ENCODE peak calls at places on chromosomes 13 and 19, in six cellular contexts. Y is psoas muscle; G is PC-3; S is CD8-positive, alpha-beta T cell; E is fibroblast of pulmonary artery; P is upper lobe of left lung. O is an unnamed sample.

GRCh38 chr19:6740589-6741348 is 1.3 kb downstream of the TRIP10 start:
- DNase-seq in Y (peak), G (peak), S (no peak), E (no peak), P (peak), O (no peak)

GRCh38 chr13:38826182-38826813 is 139.4 kb downstream of the FREM2 start:
- DNase-seq in Y (no peak), G (no peak), S (no peak), E (no peak), P (no peak), O (no peak)

GRCh38 chr13:40187836-40188591 is 478.4 kb downstream of the FOXO1 start:
- DNase-seq in Y (no peak), G (no peak), S (peak), E (no peak), P (no peak), O (peak)

GRCh38 chr13:30766957-30767603 is 31.7 kb downstream of the ALOX5AP start:
- DNase-seq in Y (no peak), G (no peak), S (no peak), E (no peak), P (no peak), O (no peak)

GRCh38 chr13:94006271-94006670 is 473.2 kb downstream of the DCT start:
- DNase-seq in Y (no peak), G (no peak), S (no peak), E (no peak), P (no peak), O (no peak)

GRCh38 chr13:56528040-56528760 is 612.5 kb upstream of the PRR20A start:
- DNase-seq in Y (no peak), G (no peak), S (no peak), E (no peak), P (no peak), O (no peak)

GRCh38 chr13:73109288-73109899 is 50.6 kb downstream of the KLF5 start:
- DNase-seq in Y (no peak), G (no peak), S (no peak), E (no peak), P (no peak), O (no peak)

GRCh38 chr19:55436847-55437246 is 6.3 kb downstream of the SHISA7 start:
- DNase-seq in Y (no peak), G (no peak), S (no peak), E (no peak), P (no peak), O (no peak)

GRCh38 chr19:19170053-19170945 is at the start of gene MEF2B:
- DNase-seq in Y (peak), G (peak), S (peak), E (peak), P (peak), O (peak)

GRCh38 chr13:62119739-62120700 is 704.4 kb upstream of the PCDH20 start:
- DNase-seq in Y (no peak), G (peak), S (no peak), E (peak), P (no peak), O (peak)

GRCh38 chr13:106156468-106156867 is 379.0 kb downstream of the EFNB2 start:
- DNase-seq in Y (no peak), G (peak), S (no peak), E (peak), P (peak), O (peak)

GRCh38 chr13:109919715-109920375 is 133.5 kb upstream of the IRS2 start:
- DNase-seq in Y (no peak), G (peak), S (no peak), E (peak), P (no peak), O (peak)

GRCh38 chr13:59643239-59643865 is 520.4 kb downstream of the DIAPH3 start:
- DNase-seq in Y (no peak), G (no peak), S (no peak), E (no peak), P (no peak), O (no peak)

GRCh38 chr19:44025217-44025936 is at the start of gene ZNF222:
- DNase-seq in Y (peak), G (peak), S (peak), E (peak), P (peak), O (peak)

GRCh38 chr19:6710273-6711077 is 10.0 kb downstream of the C3 start:
- DNase-seq in Y (no peak), G (peak), S (no peak), E (no peak), P (no peak), O (no peak)

GRCh38 chr19:45782162-45782623 is at the start of gene DMPK:
- DNase-seq in Y (peak), G (no peak), S (no peak), E (no peak), P (no peak), O (no peak)

GRCh38 chr13:30362869-30363268 is 55.5 kb upstream of the KATNAL1 start:
- DNase-seq in Y (no peak), G (no peak), S (no peak), E (no peak), P (no peak), O (no peak)

GRCh38 chr13:75299913-75300862 is 181.8 kb downstream of the TBC1D4 start:
- DNase-seq in Y (no peak), G (peak), S (no peak), E (peak), P (no peak), O (peak)

GRCh38 chr13:40440990-40441820 is 225.2 kb downstream of the FOXO1 start:
- DNase-seq in Y (peak), G (no peak), S (no peak), E (peak), P (peak), O (peak)

GRCh38 chr19:47663911-47664771 is 49.1 kb upstream of the EHD2 start:
- DNase-seq in Y (peak), G (peak), S (no peak), E (peak), P (peak), O (peak)

GRCh38 chr19:47473336-47473735 is 1.6 kb upstream of the SLC8A2 start:
- DNase-seq in Y (no peak), G (no peak), S (no peak), E (no peak), P (no peak), O (no peak)

GRCh38 chr19:3983936-3984583 is 1.2 kb downstream of the EEF2 start:
- DNase-seq in Y (peak), G (peak), S (no peak), E (peak), P (no peak), O (peak)

GRCh38 chr19:45307361-45307760 is 15.3 kb downstream of the CKM start:
- DNase-seq in Y (no peak), G (no peak), S (no peak), E (no peak), P (no peak), O (no peak)

GRCh38 chr19:41957838-41958366 is 1.2 kb downstream of the RABAC1 start:
- DNase-seq in Y (peak), G (peak), S (no peak), E (peak), P (peak), O (peak)

GRCh38 chr13:69423844-69424243 is 683.8 kb upstream of the ATXN8OS start:
- DNase-seq in Y (no peak), G (no peak), S (no peak), E (no peak), P (no peak), O (no peak)

GRCh38 chr19:15223649-15224371 is 8.4 kb downstream of the EPHX3 start:
- DNase-seq in Y (peak), G (no peak), S (no peak), E (peak), P (no peak), O (no peak)

GRCh38 chr13:66689628-66690027 is 540.5 kb downstream of the PCDH9 start:
- DNase-seq in Y (no peak), G (peak), S (no peak), E (peak), P (no peak), O (peak)

GRCh38 chr19:16383584-16384161 is 59.0 kb downstream of the KLF2 start:
- DNase-seq in Y (no peak), G (no peak), S (no peak), E (no peak), P (no peak), O (no peak)

GRCh38 chr13:110677731-110678545 is 28.0 kb downstream of the CARS2 start:
- DNase-seq in Y (no peak), G (no peak), S (no peak), E (peak), P (no peak), O (peak)

GRCh38 chr13:25384747-25385270 is 13.0 kb downstream of the ATP8A2 start:
- DNase-seq in Y (no peak), G (no peak), S (no peak), E (no peak), P (no peak), O (peak)

GRCh38 chr13:39952244-39953233 is 297.1 kb downstream of the COG6 start:
- DNase-seq in Y (no peak), G (no peak), S (no peak), E (peak), P (no peak), O (peak)

GRCh38 chr13:32023698-32024097 is 7.9 kb upstream of the FRY start:
- DNase-seq in Y (no peak), G (peak), S (no peak), E (no peak), P (no peak), O (peak)

GRCh38 chr19:30130356-30131122 is 188.5 kb downstream of the URI1 start:
- DNase-seq in Y (no peak), G (no peak), S (no peak), E (no peak), P (no peak), O (no peak)

GRCh38 chr19:46115396-46116109 is 8.9 kb downstream of the IGFL3 start:
- DNase-seq in Y (no peak), G (peak), S (no peak), E (peak), P (no peak), O (peak)

GRCh38 chr13:21805733-21806132 is 134.9 kb downstream of the FGF9 start:
- DNase-seq in Y (no peak), G (no peak), S (no peak), E (no peak), P (no peak), O (no peak)

GRCh38 chr19:47407417-47407774 is 11.9 kb downstream of the MEIS3 start:
- DNase-seq in Y (no peak), G (no peak), S (no peak), E (no peak), P (no peak), O (no peak)

GRCh38 chr19:2275588-2276428 is 6.2 kb downstream of the PEAK3 start:
- DNase-seq in Y (peak), G (no peak), S (no peak), E (no peak), P (no peak), O (no peak)

GRCh38 chr19:2276429-2276989 is 5.5 kb downstream of the PEAK3 start:
- DNase-seq in Y (no peak), G (no peak), S (no peak), E (no peak), P (no peak), O (no peak)

GRCh38 chr19:2273356-2274184 is 8.4 kb downstream of the PEAK3 start:
- DNase-seq in Y (peak), G (peak), S (peak), E (peak), P (peak), O (peak)

GRCh38 chr19:2274937-2275535 is 6.9 kb downstream of the PEAK3 start:
- DNase-seq in Y (peak), G (peak), S (peak), E (peak), P (peak), O (peak)

DNA sequence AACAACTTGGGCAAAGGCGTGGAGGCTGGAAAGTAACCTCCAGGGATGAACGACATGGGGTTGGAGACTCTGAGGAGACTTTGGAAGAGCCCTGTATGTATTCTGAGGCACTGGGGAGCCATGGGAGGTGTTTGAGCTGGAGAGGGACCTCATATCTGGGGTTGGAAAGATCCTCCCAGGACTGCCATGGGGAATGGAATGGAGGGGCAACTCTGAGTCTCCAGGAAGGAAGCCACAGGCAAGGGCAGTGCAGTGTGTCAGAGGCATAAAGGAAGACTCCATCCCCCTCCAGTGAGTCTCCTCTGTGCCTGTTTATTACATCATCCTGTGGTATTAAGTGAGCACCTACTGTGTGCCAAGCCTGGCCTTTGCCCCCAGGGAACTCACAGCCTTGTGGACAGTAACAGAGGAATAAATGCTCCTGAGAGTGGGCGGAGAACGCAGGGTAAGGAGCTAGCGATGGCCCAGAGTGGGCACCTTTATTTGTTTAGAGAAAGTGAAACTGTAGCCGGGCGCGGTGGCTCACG is 7.7 kb downstream of the PEAK3 start:
- DNase-seq in Y (no peak), G (no peak), S (no peak), E (no peak), P (no peak), O (no peak)
- H3K4me3 ChIP-seq in Y (peak), G (no peak), S (no peak), E (no peak), P (peak), O (no peak)

DNA sequence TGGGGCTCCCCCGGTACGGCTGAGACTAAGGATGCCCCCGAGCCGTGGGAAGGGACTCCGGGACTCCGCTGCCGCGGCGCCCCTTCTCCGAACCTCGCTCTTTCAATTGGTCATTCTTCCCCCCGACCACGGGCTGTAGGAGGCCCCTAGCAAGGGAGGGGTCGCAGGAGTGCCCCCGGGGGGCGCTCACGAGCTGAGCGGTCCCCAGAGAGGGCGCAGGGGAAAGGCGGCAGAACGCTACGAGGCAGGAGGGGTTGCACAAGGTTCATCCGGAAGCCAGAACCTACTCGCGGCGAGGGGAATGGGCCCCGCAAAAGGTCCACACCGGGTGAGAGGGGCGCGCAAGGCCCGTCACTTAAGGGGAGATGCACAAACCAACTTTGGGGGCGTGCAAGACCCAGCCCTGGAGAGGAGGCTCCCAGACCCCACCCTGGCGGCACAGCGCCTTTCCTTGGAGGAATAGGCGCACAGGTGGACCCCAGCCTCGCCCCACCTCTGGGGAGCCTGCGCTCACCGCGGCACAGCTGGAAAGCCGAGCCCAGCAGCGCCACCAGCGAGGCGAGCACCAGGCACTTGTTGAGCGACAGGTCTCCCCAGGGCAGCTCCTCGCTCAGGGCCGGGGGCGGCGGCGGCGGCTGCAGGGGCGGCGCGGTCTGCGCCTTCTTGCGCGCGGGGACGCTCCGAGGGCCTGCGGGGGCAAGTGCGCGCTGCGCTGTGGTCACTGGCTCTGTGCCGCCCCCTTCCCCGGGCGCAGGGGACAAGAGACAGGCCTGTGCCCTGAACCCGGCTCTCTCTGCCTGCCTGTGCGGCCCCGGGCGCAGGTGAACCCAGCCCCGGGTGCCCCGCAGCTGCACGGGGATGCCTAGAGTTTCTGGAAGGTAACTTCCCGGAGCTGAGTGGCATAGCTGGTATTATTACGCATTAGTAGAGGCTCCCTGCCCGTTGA is 2.8 kb downstream of the JSRP1 start:
- DNase-seq in Y (no peak), G (no peak), S (peak), E (no peak), P (no peak), O (no peak)
- TF ChIP-seq CTCF in Y (no peak), G (peak), S (peak), E (peak), P (no peak), O (peak)

GRCh38 chr19:49911381-49912145 is 14.9 kb upstream of the IL4I1 start:
- DNase-seq in Y (no peak), G (no peak), S (no peak), E (peak), P (no peak), O (peak)

GRCh38 chr19:49908480-49909420 is 12.1 kb upstream of the IL4I1 start:
- DNase-seq in Y (no peak), G (no peak), S (no peak), E (no peak), P (no peak), O (no peak)

GRCh38 chr19:49907745-49908446 is 11.2 kb upstream of the IL4I1 start:
- DNase-seq in Y (no peak), G (no peak), S (no peak), E (no peak), P (no peak), O (no peak)

GRCh38 chr19:49912965-49913685 is 15.9 kb upstream of the ATF5 start:
- DNase-seq in Y (no peak), G (no peak), S (no peak), E (no peak), P (no peak), O (peak)

GRCh38 chr19:49910179-49910578 is 13.5 kb upstream of the IL4I1 start:
- DNase-seq in Y (no peak), G (no peak), S (no peak), E (no peak), P (no peak), O (no peak)
- H3K4me3 ChIP-seq in Y (no peak), G (no peak), S (no peak), E (no peak), P (no peak), O (no peak)

DNA sequence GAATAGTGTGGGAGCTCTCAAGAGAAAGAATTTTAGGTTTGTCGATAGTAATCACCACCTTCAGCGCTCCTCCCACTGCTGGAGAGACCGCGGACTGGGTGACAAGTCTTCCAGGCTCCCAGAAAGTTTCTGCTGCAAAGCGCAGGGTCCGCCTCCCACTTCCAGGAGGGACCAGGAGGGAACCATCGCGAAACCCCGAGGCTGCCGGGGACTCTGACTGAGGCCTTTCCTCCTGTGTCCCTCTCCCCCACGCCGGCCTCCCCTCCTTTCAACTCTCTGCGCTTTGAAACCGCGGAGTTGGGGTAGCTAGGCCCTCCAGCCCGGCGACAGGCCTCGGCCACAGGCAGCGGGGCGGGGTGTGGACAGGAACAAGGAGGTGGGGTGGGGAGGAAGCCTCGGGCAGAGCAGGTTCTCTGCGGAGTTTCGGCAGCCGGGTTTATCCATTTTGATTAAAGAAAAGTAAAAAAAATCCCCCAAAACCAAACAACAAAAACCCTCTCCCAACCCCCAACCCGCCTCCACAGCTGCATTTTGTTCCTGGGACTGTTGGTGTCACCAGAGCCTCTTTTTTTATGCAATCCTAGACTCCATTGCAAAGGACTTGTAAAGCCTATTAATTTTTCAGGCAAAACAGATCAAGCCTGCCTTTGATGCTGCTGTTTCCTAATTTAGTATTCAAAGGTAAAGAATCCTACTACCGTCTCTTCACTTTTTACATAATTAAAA is 157.2 kb downstream of the TM9SF2 start:
- DNase-seq in Y (peak), G (peak), S (peak), E (peak), P (peak), O (peak)
- TF ChIP-seq CTCF in Y (peak), G (peak), S (no peak), E (peak), P (no peak), O (peak)

O was measured in choroid plexus epithelial cell.